ENCODE peak calls at places on chromosomes 6 and 20, in four cellular contexts. S is fibroblast of mammary gland; Q is EH; A is activated CD8-positive, alpha-beta T cell treated with anti-CD3 and anti-CD28 coated beads for 36 hours. T is an unnamed sample.

GRCh38 chr6:89161326-89162046 is 15.6 kb downstream of the PM20D2 start:
- DNase-seq in S (peak), A (no peak), Q (no peak), T (no peak)

GRCh38 chr6:77502966-77503365 is 39.7 kb upstream of the HTR1B start:
- DNase-seq in A (no peak), S (no peak), Q (peak), T (no peak)

GRCh38 chr20:31698803-31699718 is 23.6 kb downstream of the BCL2L1 start:
- DNase-seq in A (peak), S (peak), Q (peak), T (no peak)

GRCh38 chr20:58842276-58842675 is 8.4 kb downstream of the GNAS-AS1 start:
- DNase-seq in A (no peak), S (no peak), Q (no peak), T (no peak)

GRCh38 chr20:38685853-38686473 is 38.3 kb upstream of the SLC32A1 start:
- DNase-seq in A (peak), S (peak), Q (peak), T (no peak)

GRCh38 chr20:19212524-19213502 is at the start of gene SLC24A3:
- DNase-seq in Q (peak), S (peak), A (peak), T (peak)

GRCh38 chr6:44109212-44109611 is 18.0 kb downstream of the MRPL14 start:
- DNase-seq in Q (no peak), A (no peak), S (no peak), T (no peak)

GRCh38 chr6:165055231-165055630 is 254.2 kb downstream of the C6orf118 start:
- DNase-seq in Q (no peak), S (no peak), A (no peak), T (no peak)

T was measured in cardiac septum.